ENCODE peak calls at places on chromosomes 7 and 10, in eight cellular contexts. Z, H, O, K, T, R, B and Q are unnamed samples.
A peak's percentile ranks its signal among the peaks of the same experiment; 100 is the strongest.

GRCh38 chr10:28991738-28992270 is 297.1 kb upstream of the LYZL1 start:
- DNase-seq in Z (no peak), R (peak; percentile 40), T (peak; percentile 32), O (no peak), H (peak; percentile 73), B (peak; percentile 6), K (peak; percentile 71), Q (peak; percentile 84)

GRCh38 chr7:106561151-106561550 is 99.8 kb downstream of the CCDC71L start:
- DNase-seq in R (no peak), T (no peak), H (no peak), Z (no peak), K (no peak), O (no peak), B (no peak), Q (no peak)

GRCh38 chr7:118250860-118251494 is 26.5 kb downstream of the ANKRD7 start:
- DNase-seq in R (no peak), H (no peak), O (no peak), B (no peak), T (no peak), Z (no peak), K (no peak), Q (peak; percentile 1)

GRCh38 chr7:90626011-90626410 is 29.9 kb downstream of the CDK14 start:
- DNase-seq in R (no peak), B (no peak), H (peak; percentile 71), O (no peak), T (no peak), Z (no peak), K (peak; percentile 81), Q (peak; percentile 81)

GRCh38 chr7:90488220-90488619 is 18.8 kb downstream of the PTTG1IP2 start:
- DNase-seq in O (no peak), R (no peak), H (no peak), B (no peak), Z (no peak), T (no peak), K (no peak), Q (peak; percentile 6)

GRCh38 chr7:155991470-155991869 is 179.2 kb upstream of the SHH start:
- DNase-seq in H (no peak), Z (no peak), B (no peak), K (no peak), R (no peak), T (no peak), O (no peak), Q (no peak)

GRCh38 chr7:153886506-153887391 is 165.4 kb upstream of the DPP6 start:
- DNase-seq in Z (no peak), T (no peak), H (no peak), R (peak; percentile 17), O (no peak), K (no peak), B (no peak), Q (no peak)

GRCh38 chr10:122154034-122154732 is 116.9 kb upstream of the BTBD16 start:
- DNase-seq in B (no peak), R (no peak), H (no peak), T (no peak), O (no peak), Z (no peak), K (no peak), Q (no peak)

GRCh38 chr10:93462881-93463280 is 19.3 kb downstream of the MYOF start:
- DNase-seq in K (peak; percentile 85), T (peak; percentile 28), Z (no peak), H (peak; percentile 79), B (no peak), R (peak; percentile 38), O (no peak), Q (peak; percentile 79)

GRCh38 chr7:1030444-1031070 is 13.8 kb upstream of the GPR146 start:
- DNase-seq in K (no peak), B (no peak), T (no peak), Z (no peak), H (no peak), O (no peak), R (no peak), Q (no peak)

GRCh38 chr7:41280491-41280890 is 422.4 kb downstream of the INHBA start:
- DNase-seq in B (no peak), K (no peak), T (no peak), O (no peak), Z (no peak), R (no peak), H (no peak), Q (no peak)

GRCh38 chr10:96700477-96701099 is 19.7 kb downstream of the PIK3AP1 start:
- DNase-seq in H (no peak), B (no peak), R (no peak), O (no peak), K (no peak), T (no peak), Z (no peak), Q (no peak)

GRCh38 chr10:6394084-6394483 is 186.0 kb downstream of the PRKCQ start:
- DNase-seq in R (no peak), T (no peak), B (no peak), Z (no peak), H (no peak), K (no peak), O (no peak), Q (no peak)

GRCh38 chr7:51067757-51068156 is 248.9 kb downstream of the COBL start:
- DNase-seq in H (peak; percentile 85), Z (no peak), T (peak; percentile 39), B (peak; percentile 53), O (peak; percentile 60), K (peak; percentile 73), R (peak; percentile 74), Q (peak; percentile 67)

GRCh38 chr10:62233494-62234283 is 35.0 kb downstream of the RTKN2 start:
- DNase-seq in Z (no peak), H (peak; percentile 49), O (no peak), T (no peak), B (no peak), R (no peak), K (peak; percentile 49), Q (peak; percentile 24)

GRCh38 chr10:10794776-10795175 is 222.9 kb upstream of the CELF2 start:
- DNase-seq in O (no peak), T (no peak), Z (no peak), B (no peak), H (peak; percentile 92), K (peak; percentile 97), R (no peak), Q (peak; percentile 99)

GRCh38 chr10:110273474-110273873 is 31.2 kb downstream of the SMNDC1 start:
- DNase-seq in R (peak; percentile 72), T (peak; percentile 16), K (peak; percentile 95), B (peak; percentile 20), H (peak; percentile 92), O (peak; percentile 7), Z (peak; percentile 29), Q (peak; percentile 87)

GRCh38 chr7:29113384-29114102 is 32.8 kb downstream of the CPVL start:
- DNase-seq in T (no peak), K (peak; percentile 25), H (peak; percentile 30), B (no peak), R (peak; percentile 22), O (no peak), Z (no peak), Q (peak; percentile 17)

GRCh38 chr10:9709849-9710248 is 1307.8 kb upstream of the CELF2 start:
- DNase-seq in T (no peak), H (peak; percentile 6), B (no peak), R (no peak), O (no peak), K (peak; percentile 40), Z (no peak), Q (peak; percentile 27)